ENCODE peak calls at places on chromosome 1, in four cellular contexts. M is GDM1, R is HAP-1, H is NCI-H345. A is an unnamed sample.

GRCh38 chr1:155173478-155174333 is at the start of gene TRIM46:
- DNase-seq in M (peak), R (no peak), H (peak), A (no peak)

GRCh38 chr1:28132110-28132897 is 43.9 kb upstream of the EYA3 start:
- DNase-seq in M (no peak), R (no peak), H (no peak), A (no peak)

GRCh38 chr1:242454262-242455051 is 70.0 kb downstream of the PLD5 start:
- DNase-seq in M (peak), R (peak), H (peak), A (peak)

GRCh38 chr1:246142320-246142893 is 364.7 kb downstream of the SMYD3 start:
- DNase-seq in M (no peak), R (no peak), H (no peak), A (no peak)

GRCh38 chr1:102578806-102579205 is 529.5 kb downstream of the COL11A1 start:
- DNase-seq in M (no peak), R (no peak), H (no peak), A (no peak)

GRCh38 chr1:96843196-96843595 is 121.6 kb downstream of the PTBP2 start:
- DNase-seq in M (no peak), R (no peak), H (no peak), A (no peak)

GRCh38 chr1:45493116-45493697 is 2.2 kb upstream of the TESK2 start:
- DNase-seq in M (peak), R (peak), H (peak), A (no peak)

GRCh38 chr1:202228484-202229122 is 35.0 kb downstream of the LGR6 start:
- DNase-seq in M (no peak), R (no peak), H (no peak), A (no peak)

GRCh38 chr1:6867688-6868370 is 82.6 kb downstream of the CAMTA1 start:
- DNase-seq in M (no peak), R (no peak), H (no peak), A (no peak)

GRCh38 chr1:2152914-2153313 is 41.7 kb downstream of the FAAP20 start:
- DNase-seq in M (no peak), R (no peak), H (no peak), A (no peak)